ENCODE peak calls at places on chromosomes 2 and 18, in four cellular contexts. Q is AG04449, P is lower leg skin, I is heart left ventricle. C is an unnamed sample.

GRCh38 chr2:187553908-187554703 is at the start of gene TFPI:
- DNase-seq in Q (no peak), P (peak), I (peak), C (no peak)

GRCh38 chr18:37540424-37541121 is 25.0 kb downstream of the CELF4 start:
- DNase-seq in Q (no peak), P (no peak), I (no peak), C (no peak)

GRCh38 chr2:64448069-64448468 is 5.9 kb upstream of the LGALSL start:
- DNase-seq in Q (no peak), P (no peak), I (no peak), C (no peak)

GRCh38 chr2:239143858-239144712 is 256.7 kb downstream of the HDAC4 start:
- DNase-seq in Q (no peak), P (no peak), I (no peak), C (no peak)

GRCh38 chr2:215668329-215668728 is 232.5 kb upstream of the FN1 start:
- DNase-seq in Q (no peak), P (no peak), I (no peak), C (no peak)

GRCh38 chr18:47863041-47863440 is 67.4 kb downstream of the SMAD2 start:
- DNase-seq in Q (no peak), P (no peak), I (peak), C (no peak)

GRCh38 chr2:163943403-163944356 is 207.9 kb upstream of the FIGN start:
- DNase-seq in Q (no peak), P (no peak), I (no peak), C (no peak)

GRCh38 chr18:37294951-37295350 is 270.6 kb downstream of the CELF4 start:
- DNase-seq in Q (no peak), P (no peak), I (no peak), C (no peak)

GRCh38 chr2:178895872-178896271 is 88.6 kb upstream of the TTN start:
- DNase-seq in Q (no peak), P (no peak), I (no peak), C (no peak)

GRCh38 chr2:7954223-7954622 is 727.6 kb upstream of the ID2 start:
- DNase-seq in Q (no peak), P (no peak), I (no peak), C (no peak)
- H3K4me3 ChIP-seq in Q (no peak), P (no peak), I (no peak), C (no peak)

GRCh38 chr2:29013046-29013780 is 32.1 kb downstream of the TOGARAM2 start:
- DNase-seq in Q (no peak), P (no peak), I (no peak), C (no peak)

GRCh38 chr2:29010946-29011649 is 30.0 kb downstream of the TOGARAM2 start:
- DNase-seq in Q (no peak), P (no peak), I (peak), C (no peak)

GRCh38 chr2:29011650-29012060 is 30.6 kb downstream of the TOGARAM2 start:
- DNase-seq in Q (no peak), P (no peak), I (peak), C (no peak)

GRCh38 chr2:29014331-29014730 is 33.2 kb downstream of the TOGARAM2 start:
- DNase-seq in Q (no peak), P (no peak), I (no peak), C (no peak)

DNA sequence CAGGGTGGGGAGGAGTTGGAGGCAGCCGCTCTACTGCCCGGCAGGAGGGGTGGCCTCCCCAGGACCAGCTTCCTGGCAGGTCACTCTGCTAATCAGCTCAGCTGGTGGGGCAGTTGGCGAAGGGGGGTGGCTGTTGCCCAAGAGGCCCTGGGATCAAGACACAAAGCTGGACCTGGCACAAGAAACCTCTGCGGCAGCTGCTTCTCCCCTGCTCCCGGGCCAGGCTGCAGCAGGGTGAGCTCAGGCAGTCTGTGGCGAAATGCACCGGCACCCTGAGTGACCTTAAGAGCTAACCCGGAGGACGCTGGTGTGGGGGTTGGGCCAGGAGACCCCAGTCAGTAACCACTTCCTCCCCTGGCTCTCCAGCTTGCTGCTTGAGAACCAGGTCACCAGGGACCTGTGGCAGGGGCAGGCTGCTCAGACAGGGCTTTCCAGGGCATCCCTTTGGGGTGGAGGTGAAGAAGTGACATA is 31.1 kb downstream of the TOGARAM2 start:
- DNase-seq in Q (no peak), P (no peak), I (peak), C (no peak)
- H3K4me3 ChIP-seq in Q (no peak), P (no peak), I (no peak), C (no peak)

DNA sequence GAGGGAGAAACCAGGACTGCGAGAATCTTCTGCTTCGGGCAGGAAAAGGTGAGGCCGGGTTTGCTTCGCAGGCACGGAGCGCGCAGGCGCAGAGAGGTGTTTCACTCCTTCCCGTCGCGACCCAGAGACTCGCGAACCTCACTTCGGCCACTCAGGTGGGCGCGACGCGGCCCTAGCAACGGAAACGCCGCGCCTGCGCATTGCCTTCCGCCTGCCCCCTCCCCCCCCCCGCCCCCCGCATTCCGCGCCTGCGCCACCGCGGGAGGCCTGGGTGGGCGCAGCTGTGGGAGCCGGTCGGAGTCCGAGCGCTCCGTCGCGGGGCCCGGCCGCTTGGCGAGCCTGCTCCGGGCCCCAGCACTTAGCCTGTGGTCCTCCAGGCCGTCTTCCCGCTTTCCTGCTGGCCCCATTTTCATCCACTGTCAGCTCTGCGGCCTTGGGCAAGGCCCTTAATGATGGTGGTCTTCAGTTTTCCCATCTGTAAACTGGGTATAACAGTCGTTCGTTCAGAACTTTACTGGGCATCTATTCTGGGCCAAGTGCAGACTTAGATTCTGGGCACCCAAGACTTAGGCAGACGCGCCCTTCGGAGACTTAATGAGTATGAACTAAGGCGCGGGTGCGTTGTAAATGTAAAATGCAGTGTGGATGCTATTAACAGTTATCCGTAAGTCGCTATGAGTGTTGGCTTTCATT is 62.1 kb upstream of the ACKR3 start:
- DNase-seq in Q (no peak), P (no peak), I (peak), C (peak)
- H3K4me3 ChIP-seq in Q (peak), P (no peak), I (peak), C (peak)

DNA sequence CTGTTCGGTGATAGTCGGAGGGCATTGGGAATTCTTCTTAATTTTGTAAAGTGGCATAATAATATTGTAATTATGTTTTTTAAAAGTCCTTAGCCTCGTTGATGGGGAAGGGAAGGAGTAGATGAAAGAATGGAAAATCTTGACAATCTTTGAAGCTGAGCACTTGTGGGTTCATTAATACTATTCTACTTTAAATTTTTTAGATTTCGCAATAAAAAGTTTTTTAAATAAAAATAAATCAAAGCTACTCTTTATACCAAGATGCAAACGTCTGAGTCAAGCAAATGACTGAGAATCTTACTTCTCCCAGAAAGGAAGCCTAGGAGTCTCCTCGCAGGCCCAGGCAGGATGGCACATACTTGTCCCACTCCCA is 98.5 kb upstream of the GPR45 start:
- DNase-seq in Q (no peak), P (no peak), I (no peak), C (no peak)
- H3K4me3 ChIP-seq in Q (no peak), P (no peak), I (no peak), C (no peak)

C was measured in kidney epithelial cell.